ENCODE peak calls at places on chromosomes 13 and 19, in four cellular contexts. H is stimulated activated CD8-positive, alpha-beta memory T cell treated with anti-CD3 and anti-CD28 coated beads, Interleukin-12 subunit alpha, Interleukin-12 subunit beta, amount 100 ng/mL, for 4 hours; A is fibroblast of lung; P is head of caudate nucleus. U is an unnamed sample.

GRCh38 chr13:107680115-107680514 is 535.2 kb downstream of the LIG4 start:
- DNase-seq in H (no peak), P (no peak), A (no peak), U (peak)

GRCh38 chr19:20171285-20171684 is 4.3 kb downstream of the ZNF486 start:
- DNase-seq in P (no peak), A (no peak), H (no peak), U (no peak)

GRCh38 chr13:44759222-44759721 is 183.1 kb upstream of the TSC22D1 start:
- DNase-seq in H (no peak), A (peak), P (no peak), U (no peak)

GRCh38 chr13:51632643-51633357 is 48.5 kb downstream of the WDFY2 start:
- DNase-seq in P (peak), H (no peak), A (no peak), U (no peak)

GRCh38 chr13:112905990-112906641 is 62.9 kb upstream of the MCF2L start:
- DNase-seq in P (no peak), H (no peak), A (no peak), U (no peak)

GRCh38 chr13:78993792-78994191 is 334.8 kb upstream of the OBI1 start:
- DNase-seq in P (no peak), H (no peak), A (no peak), U (no peak)

GRCh38 chr19:2274937-2275535 is 6.9 kb downstream of the PEAK3 start:
- DNase-seq in P (peak), H (no peak), A (peak), U (peak)

GRCh38 chr19:58089846-58090245 is 8.2 kb downstream of the ZSCAN18 start:
- DNase-seq in A (no peak), P (no peak), H (no peak), U (no peak)

GRCh38 chr19:22602631-22603272 is 31.4 kb upstream of the ZNF492 start:
- DNase-seq in H (no peak), A (no peak), P (no peak), U (no peak)

GRCh38 chr13:46051958-46052313 is 610 bp downstream of the ZC3H13 start:
- DNase-seq in P (no peak), H (no peak), A (no peak), U (no peak)

GRCh38 chr19:40539070-40539469 is 37.6 kb upstream of the SHKBP1 start:
- DNase-seq in H (no peak), P (peak), A (no peak), U (no peak)